ENCODE peak calls at places on chromosome 2, in six cellular contexts. G is astrocyte of the cerebellum, F is Calu3, H is neural crest cell, M is bronchial epithelial cell, Z is left lung. D is an unnamed sample.

GRCh38 chr2:29129586-29130281 is 14.5 kb downstream of the CLIP4 start:
- DNase-seq in G (no peak), F (no peak), H (no peak), M (peak), Z (no peak), D (no peak)

GRCh38 chr2:235051436-235052260 is 99.8 kb downstream of the SH3BP4 start:
- DNase-seq in G (no peak), F (no peak), H (no peak), M (no peak), Z (no peak), D (no peak)

GRCh38 chr2:144004742-144005141 is 515.2 kb downstream of the ZEB2 start:
- DNase-seq in G (no peak), F (no peak), H (no peak), M (no peak), Z (no peak), D (no peak)

GRCh38 chr2:43124667-43125057 is 101.7 kb downstream of the ZFP36L2 start:
- DNase-seq in G (no peak), F (no peak), H (no peak), M (no peak), Z (no peak), D (no peak)

GRCh38 chr2:164560181-164560792 is 61.0 kb downstream of the GRB14 start:
- DNase-seq in G (peak), F (peak), H (no peak), M (peak), Z (no peak), D (no peak)

GRCh38 chr2:32931945-32932709 is 14.6 kb upstream of the LTBP1 start:
- DNase-seq in G (no peak), F (no peak), H (no peak), M (no peak), Z (no peak), D (no peak)

GRCh38 chr2:71498261-71498701 is 44.9 kb downstream of the DYSF start:
- DNase-seq in G (peak), F (peak), H (no peak), M (peak), Z (no peak), D (peak)

GRCh38 chr2:204730588-204730987 is 185.3 kb downstream of the PARD3B start:
- DNase-seq in G (no peak), F (no peak), H (no peak), M (no peak), Z (no peak), D (no peak)

GRCh38 chr2:151619337-151619989 is 114.8 kb downstream of the NEB start:
- DNase-seq in G (no peak), F (no peak), H (no peak), M (no peak), Z (no peak), D (no peak)

GRCh38 chr2:45607701-45608100 is 3.4 kb downstream of the SRBD1 start:
- DNase-seq in G (no peak), F (peak), H (no peak), M (no peak), Z (no peak), D (no peak)

GRCh38 chr2:134118279-134119116 is 135.4 kb upstream of the MGAT5 start:
- DNase-seq in G (peak), F (peak), H (peak), M (peak), Z (no peak), D (peak)

GRCh38 chr2:216554286-216554685 is 55.6 kb downstream of the RPL37A start:
- DNase-seq in G (no peak), F (no peak), H (no peak), M (no peak), Z (no peak), D (no peak)

GRCh38 chr2:102839668-102840388 is 78.0 kb downstream of the TMEM182 start:
- DNase-seq in G (peak), F (peak), H (peak), M (peak), Z (no peak), D (no peak)

GRCh38 chr2:100063459-100063953 is 78.9 kb downstream of the AFF3 start:
- DNase-seq in G (no peak), F (no peak), H (no peak), M (no peak), Z (no peak), D (no peak)
- TF ChIP-seq CTCF in G (no peak), F (no peak), H (no peak), M (no peak), Z (no peak), D (no peak)

GRCh38 chr2:200968735-200969134 is 5.3 kb upstream of the ORC2 start:
- DNase-seq in G (no peak), F (no peak), H (no peak), M (no peak), Z (no peak), D (no peak)
- TF ChIP-seq CTCF in G (no peak), F (no peak), H (peak), M (no peak), Z (no peak), D (no peak)

DNA sequence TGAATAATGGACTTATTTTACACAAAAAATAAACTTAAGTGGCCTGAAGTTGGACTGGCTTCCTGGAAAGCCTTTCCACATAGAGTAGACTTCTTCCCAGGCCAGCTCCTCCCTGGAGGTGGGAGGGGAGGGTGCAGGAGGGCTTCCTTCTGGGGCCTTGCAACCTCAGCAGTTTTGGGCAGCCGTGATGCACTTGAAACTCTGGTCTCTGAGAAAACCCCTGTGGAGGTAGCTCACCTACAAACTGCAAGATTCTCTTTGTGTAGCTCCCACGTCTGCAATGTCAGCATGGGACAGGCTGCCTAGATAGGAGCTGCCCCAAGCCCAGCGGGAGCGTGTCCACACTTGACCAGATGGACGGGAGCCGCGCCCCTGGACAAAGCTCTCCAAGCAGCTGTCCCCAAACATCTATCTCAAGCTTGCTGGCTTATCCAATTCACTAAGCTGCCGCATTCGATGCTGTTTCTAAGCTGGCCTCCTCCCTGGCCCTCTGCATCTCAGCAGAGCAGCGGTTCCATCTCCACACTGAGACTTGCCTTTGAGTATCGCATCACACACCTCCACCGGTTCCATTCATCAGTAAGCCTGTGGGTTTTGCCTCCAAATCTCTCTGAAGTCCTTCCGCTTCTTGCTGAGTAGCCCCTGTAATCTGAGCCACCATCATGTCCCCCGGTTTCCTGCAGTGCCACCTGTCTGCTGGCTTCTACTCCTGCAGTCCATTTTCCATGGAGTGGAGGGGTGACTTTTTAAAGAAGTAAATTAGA is 1.6 kb upstream of the LPIN1 start:
- DNase-seq in G (peak), F (peak), H (peak), M (no peak), Z (no peak), D (no peak)
- TF ChIP-seq CTCF in G (peak), F (peak), H (peak), M (peak), Z (no peak), D (peak)

GRCh38 chr2:24929230-24929629 is 9.2 kb upstream of the ADCY3 start:
- DNase-seq in G (no peak), F (no peak), H (no peak), M (no peak), Z (no peak), D (no peak)
- TF ChIP-seq CTCF in G (peak), F (no peak), H (no peak), M (no peak), Z (no peak), D (no peak)

GRCh38 chr2:136077138-136077537 is 40.8 kb downstream of the CXCR4 start:
- DNase-seq in G (no peak), F (no peak), H (no peak), M (no peak), Z (no peak), D (no peak)
- TF ChIP-seq CTCF in G (no peak), F (no peak), H (no peak), M (no peak), Z (no peak), D (no peak)

DNA sequence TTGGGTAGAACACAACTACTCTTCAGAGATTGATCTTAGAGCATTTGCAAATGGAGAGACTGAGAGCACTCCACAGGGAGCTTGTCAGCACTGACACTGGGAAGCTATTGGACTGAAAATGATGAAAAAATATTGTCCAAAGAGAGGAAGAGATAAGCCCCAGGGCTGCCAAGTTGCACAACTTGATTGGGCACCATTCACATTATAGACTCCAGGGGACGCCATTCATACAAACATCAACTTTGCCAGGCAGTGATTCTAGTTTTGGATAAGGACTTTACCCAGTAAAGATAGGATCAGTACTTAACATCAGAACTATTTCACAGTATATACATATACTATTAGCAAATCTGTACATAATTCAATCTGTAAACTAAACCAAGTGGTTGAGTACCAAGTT is 79.6 kb upstream of the MYCN start:
- DNase-seq in G (no peak), F (no peak), H (no peak), M (no peak), Z (no peak), D (no peak)
- TF ChIP-seq CTCF in G (no peak), F (no peak), H (no peak), M (no peak), Z (no peak), D (no peak)

GRCh38 chr2:238160206-238161129 is 1.7 kb downstream of the ERFE start:
- DNase-seq in G (no peak), F (peak), H (peak), M (no peak), Z (no peak), D (no peak)
- TF ChIP-seq CTCF in G (peak), F (no peak), H (peak), M (peak), Z (no peak), D (peak)

GRCh38 chr2:236090027-236090382 is 78.2 kb downstream of the GBX2 start:
- DNase-seq in G (no peak), F (no peak), H (no peak), M (no peak), Z (peak), D (no peak)

GRCh38 chr2:236092714-236093113 is 75.5 kb downstream of the GBX2 start:
- DNase-seq in G (no peak), F (no peak), H (no peak), M (no peak), Z (no peak), D (no peak)

GRCh38 chr2:236095502-236095901 is 72.7 kb downstream of the GBX2 start:
- DNase-seq in G (no peak), F (no peak), H (no peak), M (no peak), Z (no peak), D (no peak)

GRCh38 chr2:236089271-236090026 is 78.7 kb downstream of the GBX2 start:
- DNase-seq in G (no peak), F (no peak), H (no peak), M (no peak), Z (peak), D (peak)

DNA sequence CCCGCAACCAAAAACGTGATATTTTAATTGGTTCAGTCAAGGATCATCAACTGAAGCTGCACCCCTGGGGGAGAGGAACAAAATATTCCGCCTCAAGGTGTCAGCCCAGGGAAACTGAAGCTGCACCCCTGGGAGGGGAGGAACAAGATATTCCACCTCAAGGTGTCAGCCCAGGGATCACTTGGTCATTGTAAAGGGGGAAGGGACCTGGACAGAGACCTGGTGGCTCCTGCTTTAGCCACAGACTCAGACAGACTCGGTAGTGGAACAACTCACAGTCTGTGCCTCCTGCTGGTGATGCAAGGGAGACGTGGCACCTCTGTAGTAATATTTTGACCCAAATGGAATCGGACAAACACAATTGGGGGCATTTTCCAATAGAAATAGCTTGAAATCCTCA is 75.1 kb downstream of the GBX2 start:
- DNase-seq in G (no peak), F (no peak), H (no peak), M (no peak), Z (no peak), D (no peak)
- TF ChIP-seq CTCF in G (no peak), F (no peak), H (no peak), M (no peak), Z (no peak), D (no peak)

DNA sequence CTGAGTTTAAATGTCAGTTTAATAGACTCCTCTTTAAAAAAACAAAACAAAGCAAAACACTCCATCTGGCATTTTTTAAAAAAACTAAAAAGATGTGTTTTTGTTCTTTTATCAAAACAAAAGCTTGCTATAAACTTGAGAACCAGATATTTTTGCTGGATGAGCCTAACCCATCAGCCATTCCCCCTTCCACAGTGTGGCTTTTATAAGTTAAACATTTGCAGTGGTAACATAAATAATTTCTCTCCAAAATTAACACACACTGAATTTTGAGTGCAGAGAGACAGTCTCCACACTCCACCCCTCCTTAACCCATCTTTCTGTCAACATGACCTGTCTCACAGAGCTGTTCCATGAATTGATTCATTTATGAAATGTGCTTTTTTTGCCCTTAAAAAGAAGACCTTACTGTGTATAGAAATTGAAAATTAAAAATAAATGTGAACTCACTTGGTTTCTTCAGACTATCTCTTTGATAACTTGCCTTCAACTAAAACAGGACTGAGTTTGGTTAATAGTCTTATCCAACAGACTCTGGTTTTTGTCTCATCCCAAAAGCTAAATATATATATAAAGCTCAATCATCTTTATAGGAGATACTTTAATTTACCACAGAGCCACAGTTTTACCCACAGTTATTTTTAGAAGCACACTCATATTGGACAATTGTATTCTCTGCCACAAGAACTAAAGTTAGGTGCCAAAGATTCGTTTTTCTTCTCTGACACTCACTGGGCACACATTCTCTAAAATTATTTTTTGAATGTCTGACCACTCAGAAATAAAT is 64.8 kb upstream of the STK39 start:
- DNase-seq in G (no peak), F (no peak), H (no peak), M (no peak), Z (no peak), D (no peak)
- TF ChIP-seq CTCF in G (no peak), F (no peak), H (no peak), M (no peak), Z (no peak), D (no peak)

D was measured in AG04449.